ENCODE peak calls at places on chromosomes 3 and 15, in four cellular contexts. N is HepG2, O is tibial nerve, E is upper lobe of left lung. P is an unnamed sample.

GRCh38 chr15:89857673-89858072 is 36.1 kb downstream of the AP3S2 start:
- DNase-seq in N (peak; percentile 89), O (no peak), E (no peak), P (no peak)

GRCh38 chr3:184845819-184846218 is 33.9 kb downstream of the VPS8 start:
- DNase-seq in N (no peak), O (no peak), E (no peak), P (no peak)

GRCh38 chr3:72791132-72791531 is 57.1 kb downstream of the SHQ1 start:
- DNase-seq in N (no peak), O (no peak), E (no peak), P (no peak)

GRCh38 chr3:17645074-17645698 is 97.2 kb downstream of the TBC1D5 start:
- DNase-seq in N (peak; percentile 67), O (no peak), E (no peak), P (no peak)

GRCh38 chr15:98000249-98001203 is 40.0 kb downstream of the ARRDC4 start:
- DNase-seq in N (no peak), O (no peak), E (no peak), P (no peak)

GRCh38 chr3:49534581-49535495 is 19.4 kb upstream of the BSN start:
- DNase-seq in N (peak; percentile 16), O (no peak), E (no peak), P (no peak)

GRCh38 chr3:156525808-156526207 is 29.1 kb downstream of the SSR3 start:
- DNase-seq in N (no peak), O (no peak), E (no peak), P (no peak)

GRCh38 chr3:115819785-115820384 is 196.6 kb downstream of the GAP43 start:
- DNase-seq in N (peak; percentile 81), O (peak; percentile 65), E (no peak), P (peak; percentile 21)

GRCh38 chr3:72323794-72324193 is 524.5 kb downstream of the SHQ1 start:
- DNase-seq in N (no peak), O (no peak), E (no peak), P (no peak)

GRCh38 chr3:46695962-46696922 is 2.8 kb upstream of the ALS2CL start:
- DNase-seq in N (no peak), O (no peak), E (no peak), P (peak; percentile 55)

GRCh38 chr15:36361351-36361870 is 218.0 kb upstream of the CDIN1 start:
- DNase-seq in N (no peak), O (no peak), E (no peak), P (no peak)

GRCh38 chr3:197460002-197460401 is 95.8 kb downstream of the BDH1 start:
- DNase-seq in N (no peak), O (no peak), E (no peak), P (no peak)

GRCh38 chr3:88809993-88810392 is 297.4 kb upstream of the EPHA3 start:
- DNase-seq in N (no peak), O (no peak), E (no peak), P (no peak)

GRCh38 chr15:61556037-61556648 is 327.0 kb upstream of the RORA start:
- DNase-seq in N (peak; percentile 14), O (no peak), E (no peak), P (no peak)

DNA sequence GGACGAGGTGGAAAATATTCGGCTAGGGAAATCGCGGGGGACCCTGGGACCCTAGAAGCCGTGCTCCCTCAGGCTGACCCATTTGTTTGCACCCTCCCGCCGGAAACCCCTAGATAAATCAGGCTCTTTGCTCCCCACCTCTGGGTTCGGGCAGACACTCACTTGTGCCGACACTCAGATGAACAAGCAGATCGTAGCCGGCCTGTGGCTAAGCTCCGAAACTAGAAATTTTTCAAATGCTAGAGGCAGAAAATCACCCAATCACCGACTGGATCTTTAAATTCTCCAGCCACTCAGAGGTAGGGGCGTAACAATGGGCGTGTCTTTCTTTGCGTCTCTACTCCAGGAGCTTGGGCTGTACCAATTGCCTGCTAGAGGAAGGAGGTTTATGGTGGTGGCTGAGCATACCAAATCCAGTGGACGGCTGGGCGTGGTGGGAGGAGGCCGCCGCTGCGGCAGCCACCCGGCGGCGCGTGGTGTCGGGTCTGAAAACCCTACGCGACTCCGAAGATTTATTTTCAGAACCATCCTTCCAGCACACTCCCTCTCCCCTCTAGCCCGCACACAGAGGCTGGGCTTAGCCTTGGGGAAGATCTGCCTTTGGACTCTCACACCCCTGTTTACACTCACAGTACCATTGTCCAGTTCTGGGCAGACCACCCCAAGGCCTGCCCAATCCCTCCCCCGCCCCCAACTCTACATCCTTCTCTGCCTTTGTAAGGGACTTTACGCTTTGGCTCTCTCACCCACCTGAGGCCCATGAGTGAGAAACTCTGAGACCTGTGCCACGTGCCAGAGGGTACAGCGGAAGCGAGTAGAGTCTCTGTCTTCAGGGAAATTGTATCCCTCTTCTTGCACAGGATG is at the start of gene PIF1:
- DNase-seq in N (peak; percentile 98), O (peak; percentile 80), E (peak; percentile 91), P (peak; percentile 75)
- TF ChIP-seq POLR2A in N (peak; percentile 92), O (peak; percentile 32), E (no peak), P (peak; percentile 46)

GRCh38 chr3:15858547-15859506 is 61.0 kb upstream of the ANKRD28 start:
- DNase-seq in N (peak; percentile 77), O (no peak), E (peak; percentile 92), P (peak; percentile 33)
- TF ChIP-seq POLR2A in N (peak; percentile 61), O (no peak), E (peak; percentile 20), P (no peak)

GRCh38 chr15:99104788-99105515 is at the start of gene SYNM:
- DNase-seq in N (peak; percentile 72), O (peak; percentile 58), E (peak; percentile 93), P (peak; percentile 60)

GRCh38 chr15:99105516-99106341 is 849 bp downstream of the SYNM start:
- DNase-seq in N (no peak), O (no peak), E (peak; percentile 91), P (no peak)

GRCh38 chr15:99109555-99110021 is 4.7 kb downstream of the SYNM start:
- DNase-seq in N (no peak), O (no peak), E (no peak), P (no peak)

GRCh38 chr15:99108993-99109392 is 4.1 kb downstream of the SYNM start:
- DNase-seq in N (no peak), O (no peak), E (no peak), P (no peak)

GRCh38 chr15:99106417-99107220 is 1.7 kb downstream of the SYNM start:
- DNase-seq in N (no peak), O (no peak), E (no peak), P (no peak)
- TF ChIP-seq POLR2A in N (no peak), O (no peak), E (no peak), P (no peak)

DNA sequence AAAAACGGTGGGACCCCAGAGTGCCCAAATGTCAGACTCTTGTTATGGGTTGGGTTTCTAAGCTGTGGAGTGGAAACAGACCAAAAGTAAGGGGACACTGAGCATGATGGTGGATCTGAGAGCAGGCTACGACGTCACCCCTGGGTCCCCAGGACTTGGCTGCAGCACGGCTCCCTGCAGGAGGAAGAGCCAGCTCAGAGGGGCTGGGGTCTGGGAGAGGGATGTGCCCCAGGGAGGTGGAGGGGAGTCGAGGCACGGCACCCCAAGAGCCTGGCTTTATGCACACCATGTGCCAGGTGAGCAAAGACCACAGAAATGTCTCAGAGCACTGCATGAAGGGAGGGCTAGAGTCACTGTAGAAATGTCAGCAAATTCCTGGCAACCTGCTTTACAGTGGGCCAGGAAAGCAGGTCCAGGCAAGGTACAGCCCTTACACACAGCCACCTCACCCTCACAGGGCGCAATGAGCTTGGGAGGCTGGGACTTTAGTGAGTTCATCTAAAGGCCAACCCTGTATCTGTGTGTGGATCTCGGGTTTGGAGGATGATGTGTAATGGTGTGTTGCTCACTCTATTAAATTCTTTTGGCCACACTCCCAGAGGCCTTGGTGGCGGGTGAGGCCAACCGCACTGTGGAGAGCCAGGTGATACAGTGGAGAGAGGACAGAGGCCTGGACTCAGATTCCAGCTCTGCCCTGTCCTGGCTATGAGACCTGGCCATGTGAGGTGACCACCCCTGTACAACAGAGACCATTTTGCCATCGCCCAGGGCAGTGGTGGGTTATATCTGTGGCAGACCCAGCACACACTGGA is 14.1 kb downstream of the CTSH start:
- DNase-seq in N (no peak), O (no peak), E (no peak), P (peak; percentile 75)
- TF ChIP-seq POLR2A in N (no peak), O (no peak), E (no peak), P (no peak)

GRCh38 chr15:74901612-74902063 is 5.0 kb downstream of the FAM219B start:
- DNase-seq in N (peak; percentile 49), O (peak; percentile 33), E (no peak), P (peak; percentile 51)
- TF ChIP-seq POLR2A in N (peak; percentile 5), O (no peak), E (no peak), P (no peak)

DNA sequence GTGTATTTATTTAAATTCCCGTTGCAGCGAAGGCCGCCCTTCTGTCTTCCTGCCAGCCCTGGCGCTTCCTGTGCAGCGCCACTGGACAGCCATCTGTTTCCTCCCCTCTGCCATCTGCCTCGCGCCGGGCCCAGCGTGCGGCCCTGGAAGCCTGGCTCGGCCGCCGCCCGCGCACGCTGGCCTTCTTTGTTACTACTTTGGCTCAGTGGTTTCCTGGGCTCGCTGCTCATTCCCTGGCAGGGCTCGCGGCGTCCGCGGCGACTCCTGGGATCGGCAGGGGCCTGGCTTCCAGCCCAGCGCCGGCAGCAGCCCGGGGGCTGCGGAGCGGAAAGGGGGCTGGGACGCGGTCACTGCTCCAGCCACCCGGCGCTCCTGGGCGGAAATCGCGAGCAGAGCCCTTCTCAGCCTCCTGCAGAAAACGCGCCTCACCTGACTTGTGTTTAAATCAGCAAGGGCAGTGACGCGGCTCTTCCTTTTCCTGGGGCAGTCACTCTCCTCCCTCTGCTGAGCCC is 9.9 kb downstream of the CMTM7 start:
- DNase-seq in N (peak; percentile 46), O (peak; percentile 48), E (peak; percentile 94), P (peak; percentile 61)
- TF ChIP-seq POLR2A in N (peak; percentile 33), O (no peak), E (peak; percentile 31), P (peak; percentile 40)